ENCODE peak calls at places on chromosome 1, in seven cellular contexts. One of them, this sample, is unnamed.

GRCh38 chr1:201883786-201884185 is 4.9 kb upstream of the SHISA4 start:
- DNase-seq in heart left ventricle: peak
- DNase-seq in IMR-90: peak
- DNase-seq in vagina: peak
- DNase-seq in Peyer's patch: no peak
- DNase-seq in tibial nerve: no peak
- DNase-seq in A549: no peak
- DNase-seq in this sample: no peak

GRCh38 chr1:222910699-222911098 is 95.9 kb downstream of the DISP1 start:
- DNase-seq in heart left ventricle: no peak
- DNase-seq in IMR-90: peak
- DNase-seq in vagina: no peak
- DNase-seq in Peyer's patch: no peak
- DNase-seq in tibial nerve: no peak
- DNase-seq in A549: no peak
- DNase-seq in this sample: no peak

GRCh38 chr1:89519779-89520358 is 4.8 kb upstream of the LRRC8B start:
- DNase-seq in heart left ventricle: no peak
- DNase-seq in IMR-90: peak
- DNase-seq in vagina: no peak
- DNase-seq in Peyer's patch: peak
- DNase-seq in tibial nerve: peak
- DNase-seq in A549: peak
- DNase-seq in this sample: no peak

GRCh38 chr1:201503397-201504176 is 3.3 kb downstream of the CSRP1 start:
- DNase-seq in heart left ventricle: peak
- DNase-seq in IMR-90: peak
- DNase-seq in vagina: no peak
- DNase-seq in Peyer's patch: no peak
- DNase-seq in tibial nerve: no peak
- DNase-seq in A549: peak
- DNase-seq in this sample: peak

GRCh38 chr1:145845144-145845513 is 301 bp upstream of the NUDT17 start:
- DNase-seq in heart left ventricle: no peak
- DNase-seq in IMR-90: no peak
- DNase-seq in vagina: no peak
- DNase-seq in Peyer's patch: no peak
- DNase-seq in tibial nerve: no peak
- DNase-seq in A549: no peak
- DNase-seq in this sample: no peak

GRCh38 chr1:67979532-67979931 is 70.9 kb downstream of the DIRAS3 start:
- DNase-seq in heart left ventricle: no peak
- DNase-seq in IMR-90: no peak
- DNase-seq in vagina: no peak
- DNase-seq in Peyer's patch: no peak
- DNase-seq in tibial nerve: no peak
- DNase-seq in A549: peak
- DNase-seq in this sample: no peak

GRCh38 chr1:20603473-20604464 is 14.9 kb downstream of the CDA start:
- DNase-seq in heart left ventricle: no peak
- DNase-seq in IMR-90: peak
- DNase-seq in vagina: no peak
- DNase-seq in Peyer's patch: no peak
- DNase-seq in tibial nerve: no peak
- DNase-seq in A549: no peak
- DNase-seq in this sample: no peak

GRCh38 chr1:8629241-8630091 is 188.0 kb downstream of the RERE start:
- DNase-seq in heart left ventricle: no peak
- DNase-seq in IMR-90: peak
- DNase-seq in vagina: no peak
- DNase-seq in Peyer's patch: peak
- DNase-seq in tibial nerve: no peak
- DNase-seq in A549: no peak
- DNase-seq in this sample: no peak

GRCh38 chr1:98763488-98764141 is 102.1 kb downstream of the SNX7 start:
- DNase-seq in heart left ventricle: no peak
- DNase-seq in IMR-90: no peak
- DNase-seq in vagina: no peak
- DNase-seq in Peyer's patch: no peak
- DNase-seq in tibial nerve: no peak
- DNase-seq in A549: no peak
- DNase-seq in this sample: no peak

GRCh38 chr1:97911266-97912215 is 9.3 kb downstream of the DPYD start:
- DNase-seq in heart left ventricle: no peak
- DNase-seq in IMR-90: no peak
- DNase-seq in vagina: no peak
- DNase-seq in Peyer's patch: no peak
- DNase-seq in tibial nerve: no peak
- DNase-seq in A549: no peak
- DNase-seq in this sample: no peak

GRCh38 chr1:67429528-67430357 is 459 bp downstream of the SERBP1 start:
- DNase-seq in heart left ventricle: peak
- DNase-seq in IMR-90: no peak
- DNase-seq in vagina: no peak
- DNase-seq in Peyer's patch: peak
- DNase-seq in tibial nerve: no peak
- DNase-seq in A549: no peak
- DNase-seq in this sample: peak

GRCh38 chr1:33655496-33655895 is 183.1 kb downstream of the ZSCAN20 start:
- DNase-seq in heart left ventricle: peak
- DNase-seq in IMR-90: no peak
- DNase-seq in vagina: peak
- DNase-seq in Peyer's patch: no peak
- DNase-seq in tibial nerve: no peak
- DNase-seq in A549: no peak
- DNase-seq in this sample: no peak

GRCh38 chr1:117664314-117664713 is 58.5 kb downstream of the TENT5C start:
- DNase-seq in heart left ventricle: no peak
- DNase-seq in IMR-90: no peak
- DNase-seq in vagina: no peak
- DNase-seq in Peyer's patch: peak
- DNase-seq in tibial nerve: no peak
- DNase-seq in A549: no peak
- DNase-seq in this sample: no peak

DNA sequence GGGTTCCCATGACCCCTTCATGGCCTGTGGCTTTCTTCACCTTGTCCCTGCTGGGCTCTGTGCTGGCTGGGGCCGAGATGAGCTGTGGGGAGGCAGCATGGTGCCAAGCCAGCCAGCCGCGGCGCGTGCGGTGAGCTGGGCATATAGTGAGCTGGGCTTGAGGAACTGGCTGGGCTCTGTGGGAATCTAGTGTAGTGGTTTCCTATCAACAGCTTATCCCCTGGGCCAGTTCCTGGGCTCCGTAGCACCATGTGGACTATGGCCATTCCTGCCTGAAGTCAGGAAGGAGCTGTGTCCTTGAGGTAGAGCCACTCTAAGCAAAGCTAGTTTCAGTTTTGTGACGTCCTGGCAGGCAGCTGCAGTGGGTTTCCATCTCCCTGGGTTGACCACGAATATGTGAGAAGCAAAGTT is 1.8 kb downstream of the NCMAP start:
- DNase-seq in heart left ventricle: no peak
- DNase-seq in IMR-90: no peak
- DNase-seq in vagina: no peak
- DNase-seq in Peyer's patch: no peak
- DNase-seq in tibial nerve: no peak
- DNase-seq in A549: no peak
- DNase-seq in this sample: peak
- TF ChIP-seq POLR2A in heart left ventricle: no peak
- TF ChIP-seq POLR2A in IMR-90: no peak
- TF ChIP-seq POLR2A in vagina: no peak
- TF ChIP-seq POLR2A in Peyer's patch: no peak
- TF ChIP-seq POLR2A in tibial nerve: no peak
- TF ChIP-seq POLR2A in A549: no peak
- TF ChIP-seq POLR2A in this sample: no peak

GRCh38 chr1:155084722-155085503 is 6.3 kb downstream of the EFNA3 start:
- DNase-seq in heart left ventricle: peak
- DNase-seq in IMR-90: peak
- DNase-seq in vagina: no peak
- DNase-seq in Peyer's patch: peak
- DNase-seq in tibial nerve: peak
- DNase-seq in A549: peak
- DNase-seq in this sample: peak
- H3K4me3 ChIP-seq in heart left ventricle: peak
- H3K4me3 ChIP-seq in IMR-90: peak
- H3K4me3 ChIP-seq in vagina: peak
- H3K4me3 ChIP-seq in Peyer's patch: peak
- H3K4me3 ChIP-seq in tibial nerve: peak
- H3K4me3 ChIP-seq in A549: peak
- H3K4me3 ChIP-seq in this sample: peak

GRCh38 chr1:234507089-234507488 is 28.1 kb upstream of the TARBP1 start:
- DNase-seq in heart left ventricle: no peak
- DNase-seq in IMR-90: no peak
- DNase-seq in vagina: no peak
- DNase-seq in Peyer's patch: no peak
- DNase-seq in tibial nerve: no peak
- DNase-seq in A549: no peak
- DNase-seq in this sample: no peak

GRCh38 chr1:234505774-234506114 is 26.8 kb upstream of the TARBP1 start:
- DNase-seq in heart left ventricle: no peak
- DNase-seq in IMR-90: peak
- DNase-seq in vagina: no peak
- DNase-seq in Peyer's patch: no peak
- DNase-seq in tibial nerve: no peak
- DNase-seq in A549: no peak
- DNase-seq in this sample: no peak

GRCh38 chr1:234512376-234512965 is 33.5 kb upstream of the TARBP1 start:
- DNase-seq in heart left ventricle: no peak
- DNase-seq in IMR-90: no peak
- DNase-seq in vagina: no peak
- DNase-seq in Peyer's patch: no peak
- DNase-seq in tibial nerve: no peak
- DNase-seq in A549: no peak
- DNase-seq in this sample: no peak

GRCh38 chr1:234507626-234508387 is 28.8 kb upstream of the TARBP1 start:
- DNase-seq in heart left ventricle: no peak
- DNase-seq in IMR-90: no peak
- DNase-seq in vagina: no peak
- DNase-seq in Peyer's patch: no peak
- DNase-seq in tibial nerve: no peak
- DNase-seq in A549: no peak
- DNase-seq in this sample: no peak

DNA sequence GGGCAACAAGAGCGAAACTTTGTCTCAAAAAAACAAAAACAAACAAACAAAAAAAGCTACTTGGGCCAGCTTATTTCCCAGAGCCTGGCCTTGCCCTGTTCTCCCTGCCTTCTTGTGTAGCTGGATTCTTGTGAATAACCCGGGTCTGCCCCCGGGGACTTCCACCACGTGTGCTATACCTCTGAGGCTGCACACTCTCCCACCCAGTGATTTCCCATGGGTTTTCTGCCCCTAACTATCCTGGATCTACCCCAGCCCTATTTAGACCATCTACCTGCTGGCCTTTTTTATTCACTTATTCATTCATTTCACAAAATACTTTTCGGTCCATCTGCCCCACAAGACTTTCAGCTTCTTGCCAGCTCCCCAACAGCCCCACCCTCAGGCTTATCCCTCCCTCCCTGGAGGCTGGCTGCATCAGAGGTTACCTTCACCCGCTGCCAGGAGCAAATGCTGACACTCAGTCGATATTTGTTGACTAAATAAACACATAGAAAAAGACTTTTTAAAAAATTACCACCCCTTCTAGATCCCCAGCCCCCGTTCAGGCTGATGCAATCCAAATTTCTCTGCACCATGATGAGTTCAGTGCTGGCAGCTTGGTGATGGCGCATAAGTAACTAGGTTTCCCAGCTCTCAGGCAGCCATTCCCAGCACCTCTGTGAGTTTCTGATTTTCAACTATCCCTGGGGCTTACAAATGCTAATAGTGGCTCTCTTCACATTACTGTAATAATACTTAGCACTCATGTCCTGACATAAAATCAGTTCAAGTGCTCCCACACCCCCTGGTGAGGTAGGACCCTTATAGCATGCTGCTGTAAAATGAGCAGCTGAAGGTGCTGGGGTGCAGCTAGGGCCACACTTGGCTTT is 30.7 kb upstream of the TARBP1 start:
- DNase-seq in heart left ventricle: no peak
- DNase-seq in IMR-90: no peak
- DNase-seq in vagina: no peak
- DNase-seq in Peyer's patch: no peak
- DNase-seq in tibial nerve: no peak
- DNase-seq in A549: no peak
- DNase-seq in this sample: peak
- H3K27ac ChIP-seq in heart left ventricle: no peak
- H3K27ac ChIP-seq in IMR-90: peak
- H3K27ac ChIP-seq in vagina: no peak
- H3K27ac ChIP-seq in Peyer's patch: no peak
- H3K27ac ChIP-seq in tibial nerve: no peak
- H3K27ac ChIP-seq in A549: peak
- H3K27ac ChIP-seq in this sample: peak

GRCh38 chr1:236524892-236525179 is 1.1 kb downstream of the LGALS8 start:
- DNase-seq in heart left ventricle: no peak
- DNase-seq in IMR-90: no peak
- DNase-seq in vagina: no peak
- DNase-seq in Peyer's patch: no peak
- DNase-seq in tibial nerve: no peak
- DNase-seq in A549: no peak
- DNase-seq in this sample: no peak

GRCh38 chr1:236522937-236523703 is 662 bp upstream of the LGALS8 start:
- DNase-seq in heart left ventricle: peak
- DNase-seq in IMR-90: no peak
- DNase-seq in vagina: no peak
- DNase-seq in Peyer's patch: no peak
- DNase-seq in tibial nerve: peak
- DNase-seq in A549: peak
- DNase-seq in this sample: peak

GRCh38 chr1:236526079-236526478 is 2.3 kb downstream of the LGALS8 start:
- DNase-seq in heart left ventricle: no peak
- DNase-seq in IMR-90: no peak
- DNase-seq in vagina: no peak
- DNase-seq in Peyer's patch: no peak
- DNase-seq in tibial nerve: no peak
- DNase-seq in A549: no peak
- DNase-seq in this sample: no peak

GRCh38 chr1:236523704-236524141 is at the start of gene LGALS8:
- DNase-seq in heart left ventricle: peak
- DNase-seq in IMR-90: peak
- DNase-seq in vagina: no peak
- DNase-seq in Peyer's patch: peak
- DNase-seq in tibial nerve: peak
- DNase-seq in A549: peak
- DNase-seq in this sample: peak

DNA sequence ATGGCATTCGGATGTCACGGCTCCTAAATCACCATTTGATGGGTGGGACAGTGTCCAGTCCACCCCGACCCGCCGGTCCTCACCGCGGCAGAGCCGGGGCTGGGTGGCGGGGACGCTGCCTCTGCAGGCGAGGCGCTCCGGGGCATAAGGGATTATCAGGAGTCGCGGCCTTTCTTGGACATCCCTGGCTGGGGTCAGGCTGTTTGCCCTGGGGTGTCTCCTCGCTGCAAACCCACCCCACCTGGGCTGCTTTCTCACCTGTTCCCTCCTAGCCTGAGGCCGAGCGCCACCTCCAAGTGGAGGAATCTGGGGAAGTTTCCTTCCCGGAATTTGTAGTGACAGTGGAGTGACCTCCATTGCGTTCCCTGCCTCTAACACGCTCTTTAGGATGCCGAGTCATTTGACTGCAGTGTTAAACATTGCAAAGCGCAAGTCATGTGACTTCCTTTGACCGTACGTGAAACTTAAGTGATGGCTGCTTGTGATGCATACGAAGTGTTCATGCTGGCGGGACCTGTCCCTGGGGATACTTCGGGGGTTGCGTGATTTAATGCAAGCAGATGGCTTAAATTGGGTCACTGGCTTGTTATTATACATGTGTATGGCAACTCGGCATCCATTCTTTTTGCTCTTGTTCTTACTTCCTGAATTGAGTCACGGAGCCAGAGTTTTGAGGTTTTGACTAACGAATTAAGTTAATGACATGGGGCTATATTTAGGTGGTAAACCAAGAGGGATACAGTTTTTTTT is 535 bp downstream of the LGALS8 start:
- DNase-seq in heart left ventricle: peak
- DNase-seq in IMR-90: peak
- DNase-seq in vagina: no peak
- DNase-seq in Peyer's patch: peak
- DNase-seq in tibial nerve: peak
- DNase-seq in A549: peak
- DNase-seq in this sample: no peak
- TF ChIP-seq POLR2A in heart left ventricle: no peak
- TF ChIP-seq POLR2A in IMR-90: peak
- TF ChIP-seq POLR2A in vagina: no peak
- TF ChIP-seq POLR2A in Peyer's patch: peak
- TF ChIP-seq POLR2A in tibial nerve: no peak
- TF ChIP-seq POLR2A in A549: no peak
- TF ChIP-seq POLR2A in this sample: no peak

This sample was measured in thyroid gland.